ENCODE peak calls at places on chromosomes 13 and 19, in seven cellular contexts. One of them, this sample, is unnamed.

GRCh38 chr13:95281258-95281602 is 20.0 kb downstream of the ABCC4 start:
- DNase-seq in left ventricle myocardium inferior: no peak
- DNase-seq in heart right ventricle: no peak
- DNase-seq in lower leg skin: no peak
- DNase-seq in ovary: no peak
- DNase-seq in sigmoid colon: no peak
- DNase-seq in colonic mucosa: no peak
- DNase-seq in this sample: no peak

GRCh38 chr19:15166700-15167099 is 34.1 kb downstream of the NOTCH3 start:
- DNase-seq in lower leg skin: no peak
- DNase-seq in colonic mucosa: no peak
- DNase-seq in heart right ventricle: no peak
- DNase-seq in ovary: no peak
- DNase-seq in left ventricle myocardium inferior: no peak
- DNase-seq in sigmoid colon: no peak
- DNase-seq in this sample: no peak

GRCh38 chr19:56639217-56639616 is 3.7 kb upstream of the SMIM17 start:
- DNase-seq in colonic mucosa: no peak
- DNase-seq in heart right ventricle: no peak
- DNase-seq in sigmoid colon: no peak
- DNase-seq in left ventricle myocardium inferior: no peak
- DNase-seq in lower leg skin: no peak
- DNase-seq in ovary: no peak
- DNase-seq in this sample: no peak

GRCh38 chr13:87536899-87537298 is 134.3 kb upstream of the SLITRK5 start:
- DNase-seq in sigmoid colon: no peak
- DNase-seq in lower leg skin: no peak
- DNase-seq in heart right ventricle: no peak
- DNase-seq in colonic mucosa: no peak
- DNase-seq in ovary: no peak
- DNase-seq in left ventricle myocardium inferior: no peak
- DNase-seq in this sample: no peak

GRCh38 chr19:538641-539428 is 5.0 kb upstream of the GZMM start:
- DNase-seq in lower leg skin: no peak
- DNase-seq in heart right ventricle: no peak
- DNase-seq in sigmoid colon: no peak
- DNase-seq in ovary: no peak
- DNase-seq in left ventricle myocardium inferior: no peak
- DNase-seq in colonic mucosa: no peak
- DNase-seq in this sample: no peak

GRCh38 chr19:7109678-7110289 is 40.3 kb downstream of the ZNF557 start:
- DNase-seq in lower leg skin: no peak
- DNase-seq in left ventricle myocardium inferior: no peak
- DNase-seq in colonic mucosa: no peak
- DNase-seq in sigmoid colon: peak
- DNase-seq in ovary: no peak
- DNase-seq in heart right ventricle: no peak
- DNase-seq in this sample: no peak

GRCh38 chr13:74226791-74227475 is 92.7 kb upstream of the KLF12 start:
- DNase-seq in heart right ventricle: no peak
- DNase-seq in ovary: no peak
- DNase-seq in sigmoid colon: no peak
- DNase-seq in left ventricle myocardium inferior: no peak
- DNase-seq in colonic mucosa: no peak
- DNase-seq in lower leg skin: no peak
- DNase-seq in this sample: no peak

GRCh38 chr13:29472317-29472961 is 123.0 kb downstream of the SLC7A1 start:
- DNase-seq in ovary: no peak
- DNase-seq in lower leg skin: no peak
- DNase-seq in sigmoid colon: no peak
- DNase-seq in left ventricle myocardium inferior: no peak
- DNase-seq in colonic mucosa: peak
- DNase-seq in heart right ventricle: peak
- DNase-seq in this sample: no peak

GRCh38 chr19:44879309-44880065 is 11.6 kb upstream of the TOMM40 start:
- DNase-seq in heart right ventricle: no peak
- DNase-seq in ovary: no peak
- DNase-seq in sigmoid colon: no peak
- DNase-seq in lower leg skin: no peak
- DNase-seq in left ventricle myocardium inferior: no peak
- DNase-seq in colonic mucosa: no peak
- DNase-seq in this sample: no peak

GRCh38 chr13:47190696-47191095 is 293.8 kb upstream of the HTR2A start:
- DNase-seq in ovary: no peak
- DNase-seq in heart right ventricle: no peak
- DNase-seq in lower leg skin: no peak
- DNase-seq in left ventricle myocardium inferior: no peak
- DNase-seq in colonic mucosa: no peak
- DNase-seq in sigmoid colon: no peak
- DNase-seq in this sample: no peak

GRCh38 chr13:59111711-59112110 is 1052.0 kb downstream of the DIAPH3 start:
- DNase-seq in left ventricle myocardium inferior: no peak
- DNase-seq in sigmoid colon: no peak
- DNase-seq in colonic mucosa: no peak
- DNase-seq in ovary: no peak
- DNase-seq in heart right ventricle: no peak
- DNase-seq in lower leg skin: no peak
- DNase-seq in this sample: no peak

GRCh38 chr13:109695402-109696190 is 90.8 kb downstream of the IRS2 start:
- DNase-seq in ovary: no peak
- DNase-seq in sigmoid colon: no peak
- DNase-seq in lower leg skin: no peak
- DNase-seq in colonic mucosa: no peak
- DNase-seq in left ventricle myocardium inferior: no peak
- DNase-seq in heart right ventricle: no peak
- DNase-seq in this sample: no peak

GRCh38 chr13:88544836-88545235 is 873.7 kb downstream of the SLITRK5 start:
- DNase-seq in sigmoid colon: no peak
- DNase-seq in colonic mucosa: no peak
- DNase-seq in heart right ventricle: no peak
- DNase-seq in left ventricle myocardium inferior: no peak
- DNase-seq in lower leg skin: no peak
- DNase-seq in ovary: no peak
- DNase-seq in this sample: no peak

GRCh38 chr13:104750377-104750776 is 1684.2 kb upstream of the SLC10A2 start:
- DNase-seq in ovary: no peak
- DNase-seq in lower leg skin: no peak
- DNase-seq in sigmoid colon: no peak
- DNase-seq in colonic mucosa: no peak
- DNase-seq in left ventricle myocardium inferior: no peak
- DNase-seq in heart right ventricle: no peak
- DNase-seq in this sample: no peak

GRCh38 chr19:34480971-34481821 is at the start of gene WTIP:
- DNase-seq in left ventricle myocardium inferior: peak
- DNase-seq in colonic mucosa: peak
- DNase-seq in sigmoid colon: peak
- DNase-seq in ovary: peak
- DNase-seq in heart right ventricle: peak
- DNase-seq in lower leg skin: no peak
- DNase-seq in this sample: no peak

GRCh38 chr19:30079200-30079599 is 137.2 kb downstream of the URI1 start:
- DNase-seq in left ventricle myocardium inferior: no peak
- DNase-seq in ovary: no peak
- DNase-seq in colonic mucosa: no peak
- DNase-seq in lower leg skin: no peak
- DNase-seq in heart right ventricle: no peak
- DNase-seq in sigmoid colon: peak
- DNase-seq in this sample: no peak

GRCh38 chr19:8922591-8922990 is 87.6 kb downstream of the MUC16 start:
- DNase-seq in lower leg skin: no peak
- DNase-seq in heart right ventricle: no peak
- DNase-seq in colonic mucosa: no peak
- DNase-seq in ovary: no peak
- DNase-seq in left ventricle myocardium inferior: no peak
- DNase-seq in sigmoid colon: no peak
- DNase-seq in this sample: no peak

GRCh38 chr13:25468330-25469178 is 96.8 kb downstream of the ATP8A2 start:
- DNase-seq in sigmoid colon: no peak
- DNase-seq in left ventricle myocardium inferior: no peak
- DNase-seq in colonic mucosa: no peak
- DNase-seq in lower leg skin: no peak
- DNase-seq in heart right ventricle: no peak
- DNase-seq in ovary: no peak
- DNase-seq in this sample: no peak

GRCh38 chr19:39539165-39539518 is 819 bp downstream of the EID2 start:
- DNase-seq in colonic mucosa: no peak
- DNase-seq in lower leg skin: no peak
- DNase-seq in sigmoid colon: no peak
- DNase-seq in left ventricle myocardium inferior: no peak
- DNase-seq in ovary: no peak
- DNase-seq in heart right ventricle: no peak
- DNase-seq in this sample: no peak

GRCh38 chr19:13938361-13939027 is at the start of gene PODNL1:
- DNase-seq in ovary: peak
- DNase-seq in lower leg skin: no peak
- DNase-seq in sigmoid colon: no peak
- DNase-seq in left ventricle myocardium inferior: no peak
- DNase-seq in colonic mucosa: no peak
- DNase-seq in heart right ventricle: no peak
- DNase-seq in this sample: no peak

GRCh38 chr13:40069173-40070044 is 413.9 kb downstream of the COG6 start:
- DNase-seq in heart right ventricle: peak
- DNase-seq in ovary: peak
- DNase-seq in left ventricle myocardium inferior: peak
- DNase-seq in lower leg skin: peak
- DNase-seq in sigmoid colon: peak
- DNase-seq in colonic mucosa: peak
- DNase-seq in this sample: peak

GRCh38 chr13:44132710-44133109 is 240.9 kb upstream of the SERP2 start:
- DNase-seq in sigmoid colon: peak
- DNase-seq in left ventricle myocardium inferior: peak
- DNase-seq in ovary: no peak
- DNase-seq in colonic mucosa: no peak
- DNase-seq in heart right ventricle: peak
- DNase-seq in lower leg skin: peak
- DNase-seq in this sample: no peak

GRCh38 chr13:46495647-46496046 is 57.3 kb upstream of the LRCH1 start:
- DNase-seq in heart right ventricle: no peak
- DNase-seq in colonic mucosa: no peak
- DNase-seq in ovary: no peak
- DNase-seq in sigmoid colon: no peak
- DNase-seq in left ventricle myocardium inferior: no peak
- DNase-seq in lower leg skin: no peak
- DNase-seq in this sample: no peak

GRCh38 chr19:50461066-50461875 is 15.0 kb upstream of the EMC10 start:
- DNase-seq in lower leg skin: peak
- DNase-seq in heart right ventricle: peak
- DNase-seq in left ventricle myocardium inferior: peak
- DNase-seq in colonic mucosa: peak
- DNase-seq in sigmoid colon: no peak
- DNase-seq in ovary: peak
- DNase-seq in this sample: peak

GRCh38 chr19:43465468-43466120 is at the start of gene LYPD3:
- DNase-seq in ovary: peak
- DNase-seq in heart right ventricle: no peak
- DNase-seq in colonic mucosa: peak
- DNase-seq in lower leg skin: peak
- DNase-seq in left ventricle myocardium inferior: no peak
- DNase-seq in sigmoid colon: no peak
- DNase-seq in this sample: no peak

GRCh38 chr13:106591299-106591698 is 23.4 kb upstream of the ARGLU1 start:
- DNase-seq in left ventricle myocardium inferior: no peak
- DNase-seq in colonic mucosa: no peak
- DNase-seq in heart right ventricle: no peak
- DNase-seq in ovary: no peak
- DNase-seq in sigmoid colon: no peak
- DNase-seq in lower leg skin: no peak
- DNase-seq in this sample: no peak

GRCh38 chr13:43054803-43055802 is 31.7 kb downstream of the DNAJC15 start:
- DNase-seq in lower leg skin: no peak
- DNase-seq in heart right ventricle: peak
- DNase-seq in ovary: peak
- DNase-seq in sigmoid colon: no peak
- DNase-seq in left ventricle myocardium inferior: no peak
- DNase-seq in colonic mucosa: peak
- DNase-seq in this sample: no peak

GRCh38 chr13:85236431-85236830 is 562.8 kb downstream of the SLITRK6 start:
- DNase-seq in sigmoid colon: no peak
- DNase-seq in lower leg skin: no peak
- DNase-seq in ovary: no peak
- DNase-seq in heart right ventricle: no peak
- DNase-seq in colonic mucosa: no peak
- DNase-seq in left ventricle myocardium inferior: no peak
- DNase-seq in this sample: no peak
- TF ChIP-seq CTCF in sigmoid colon: no peak
- TF ChIP-seq CTCF in lower leg skin: no peak
- TF ChIP-seq CTCF in ovary: no peak
- TF ChIP-seq CTCF in heart right ventricle: no peak
- TF ChIP-seq CTCF in colonic mucosa: no peak
- TF ChIP-seq CTCF in left ventricle myocardium inferior: no peak
- TF ChIP-seq CTCF in this sample: no peak

GRCh38 chr13:37944476-37945442 is 75.2 kb upstream of the TRPC4 start:
- DNase-seq in sigmoid colon: no peak
- DNase-seq in heart right ventricle: no peak
- DNase-seq in lower leg skin: no peak
- DNase-seq in left ventricle myocardium inferior: no peak
- DNase-seq in ovary: no peak
- DNase-seq in colonic mucosa: no peak
- DNase-seq in this sample: no peak

GRCh38 chr13:37947419-37948140 is 78.0 kb upstream of the TRPC4 start:
- DNase-seq in heart right ventricle: no peak
- DNase-seq in lower leg skin: no peak
- DNase-seq in left ventricle myocardium inferior: no peak
- DNase-seq in colonic mucosa: no peak
- DNase-seq in ovary: no peak
- DNase-seq in sigmoid colon: no peak
- DNase-seq in this sample: no peak

GRCh38 chr13:37942929-37943328 is 73.4 kb upstream of the TRPC4 start:
- DNase-seq in lower leg skin: no peak
- DNase-seq in sigmoid colon: no peak
- DNase-seq in colonic mucosa: no peak
- DNase-seq in heart right ventricle: no peak
- DNase-seq in ovary: no peak
- DNase-seq in left ventricle myocardium inferior: no peak
- DNase-seq in this sample: no peak

GRCh38 chr13:37945651-37946575 is 76.3 kb upstream of the TRPC4 start:
- DNase-seq in lower leg skin: no peak
- DNase-seq in left ventricle myocardium inferior: no peak
- DNase-seq in heart right ventricle: no peak
- DNase-seq in colonic mucosa: no peak
- DNase-seq in sigmoid colon: no peak
- DNase-seq in ovary: no peak
- DNase-seq in this sample: no peak
- TF ChIP-seq CTCF in lower leg skin: no peak
- TF ChIP-seq CTCF in left ventricle myocardium inferior: no peak
- TF ChIP-seq CTCF in heart right ventricle: no peak
- TF ChIP-seq CTCF in colonic mucosa: no peak
- TF ChIP-seq CTCF in sigmoid colon: no peak
- TF ChIP-seq CTCF in ovary: no peak
- TF ChIP-seq CTCF in this sample: no peak

GRCh38 chr13:60169239-60170031 is 5.7 kb upstream of the DIAPH3 start:
- DNase-seq in colonic mucosa: no peak
- DNase-seq in heart right ventricle: no peak
- DNase-seq in lower leg skin: no peak
- DNase-seq in left ventricle myocardium inferior: no peak
- DNase-seq in ovary: no peak
- DNase-seq in sigmoid colon: no peak
- DNase-seq in this sample: no peak
- TF ChIP-seq CTCF in colonic mucosa: no peak
- TF ChIP-seq CTCF in heart right ventricle: no peak
- TF ChIP-seq CTCF in lower leg skin: no peak
- TF ChIP-seq CTCF in left ventricle myocardium inferior: no peak
- TF ChIP-seq CTCF in ovary: no peak
- TF ChIP-seq CTCF in sigmoid colon: no peak
- TF ChIP-seq CTCF in this sample: no peak

GRCh38 chr13:53206455-53206854 is 177.8 kb downstream of the OLFM4 start:
- DNase-seq in sigmoid colon: no peak
- DNase-seq in colonic mucosa: no peak
- DNase-seq in heart right ventricle: no peak
- DNase-seq in left ventricle myocardium inferior: no peak
- DNase-seq in lower leg skin: no peak
- DNase-seq in ovary: no peak
- DNase-seq in this sample: no peak
- TF ChIP-seq CTCF in sigmoid colon: no peak
- TF ChIP-seq CTCF in colonic mucosa: peak
- TF ChIP-seq CTCF in heart right ventricle: peak
- TF ChIP-seq CTCF in left ventricle myocardium inferior: peak
- TF ChIP-seq CTCF in lower leg skin: no peak
- TF ChIP-seq CTCF in ovary: no peak
- TF ChIP-seq CTCF in this sample: no peak